ENCODE peak calls at places on chromosomes 1 and 21, in six cellular contexts. O is GM13976; I is thoracic aorta; R is CD4-positive, alpha-beta T cell; C is cardiac fibroblast; F is GM13977. V is an unnamed sample.

GRCh38 chr1:64161347-64162080 is 41.9 kb upstream of the UBE2U start:
- DNase-seq in C (peak; percentile 82), I (no peak), F (no peak), R (no peak), O (no peak), V (no peak)

GRCh38 chr1:7549693-7550161 is 221.4 kb upstream of the VAMP3 start:
- DNase-seq in C (peak; percentile 13), R (no peak), O (no peak), F (no peak), I (no peak), V (no peak)

GRCh38 chr1:87243573-87243972 is 85.1 kb upstream of the LMO4 start:
- DNase-seq in I (no peak), R (no peak), F (no peak), O (no peak), C (peak; percentile 29), V (no peak)

GRCh38 chr1:198601936-198602889 is 36.6 kb upstream of the PTPRC start:
- DNase-seq in F (no peak), C (no peak), O (no peak), I (no peak), R (no peak), V (no peak)

GRCh38 chr1:219463629-219464028 is 149.3 kb downstream of the ZC3H11B start:
- DNase-seq in I (no peak), O (no peak), C (peak; percentile 39), F (no peak), R (no peak), V (no peak)

GRCh38 chr1:145956776-145957442 is 908 bp downstream of the LIX1L start:
- DNase-seq in C (peak; percentile 85), O (no peak), I (no peak), R (no peak), F (no peak), V (no peak)

GRCh38 chr21:37367758-37368535 is 1.4 kb downstream of the DYRK1A start:
- DNase-seq in C (peak; percentile 59), I (no peak), O (peak; percentile 38), F (peak; percentile 48), R (peak; percentile 19), V (no peak)

GRCh38 chr1:4262665-4263064 is 362.6 kb upstream of the C1orf174 start:
- DNase-seq in R (no peak), F (no peak), C (no peak), O (no peak), I (no peak), V (no peak)

GRCh38 chr1:116712510-116712909 is 41.7 kb upstream of the CD2 start:
- DNase-seq in F (no peak), R (no peak), I (no peak), O (no peak), C (no peak), V (no peak)

DNA sequence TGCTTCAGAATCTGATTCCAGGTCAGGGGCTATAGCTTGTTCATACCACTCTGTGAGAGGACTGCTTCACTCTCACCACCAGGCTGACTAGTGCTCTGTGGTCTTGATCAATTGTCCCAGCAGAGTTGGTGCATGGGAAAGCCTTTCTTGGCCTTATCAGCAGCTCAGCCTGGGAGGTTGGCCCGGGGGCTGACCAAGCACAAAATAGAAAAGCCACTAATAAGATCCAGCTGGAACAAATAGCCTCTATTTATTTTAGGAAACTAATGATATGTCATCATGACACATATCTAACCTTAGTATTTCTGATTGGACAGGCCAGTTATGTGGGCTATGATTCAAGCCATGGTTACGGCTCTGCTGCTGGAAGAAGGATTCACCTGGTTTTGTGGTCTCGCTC is 134.2 kb downstream of the GDAP2 start:
- DNase-seq in R (no peak), C (peak; percentile 67), F (no peak), O (no peak), I (no peak), V (no peak)
- TF ChIP-seq CTCF in R (no peak), C (peak; percentile 16), F (no peak), O (no peak), I (no peak), V (no peak)

GRCh38 chr1:210251680-210252490 is 19.3 kb downstream of the SERTAD4 start:
- DNase-seq in O (peak; percentile 37), I (no peak), R (no peak), F (peak; percentile 36), C (no peak), V (no peak)

GRCh38 chr1:210250665-210250997 is 18.0 kb downstream of the SERTAD4 start:
- DNase-seq in R (no peak), O (peak; percentile 40), C (peak; percentile 15), F (no peak), I (no peak), V (no peak)

GRCh38 chr1:210248341-210248740 is 15.7 kb downstream of the SERTAD4 start:
- DNase-seq in C (peak; percentile 12), O (no peak), R (no peak), I (no peak), F (no peak), V (no peak)

GRCh38 chr1:210252621-210253041 is 20.0 kb downstream of the SERTAD4 start:
- DNase-seq in F (no peak), R (no peak), O (peak; percentile 45), C (peak; percentile 13), I (no peak), V (no peak)

GRCh38 chr1:210250998-210251679 is 18.5 kb downstream of the SERTAD4 start:
- DNase-seq in I (no peak), F (peak; percentile 65), R (no peak), C (peak; percentile 34), O (peak; percentile 45), V (no peak)
- TF ChIP-seq CTCF in I (no peak), F (no peak), R (no peak), C (no peak), O (no peak), V (no peak)

GRCh38 chr1:98761238-98761637 is 99.7 kb downstream of the SNX7 start:
- DNase-seq in F (no peak), O (no peak), R (no peak), C (peak; percentile 1), I (no peak), V (no peak)
- TF ChIP-seq CTCF in F (no peak), O (no peak), R (no peak), C (no peak), I (no peak), V (no peak)

GRCh38 chr1:152968248-152968647 is 2.2 kb upstream of the SPRR4 start:
- DNase-seq in F (peak; percentile 19), C (no peak), R (no peak), O (peak; percentile 27), I (no peak), V (no peak)

GRCh38 chr1:152965853-152966252 is 4.6 kb upstream of the SPRR4 start:
- DNase-seq in R (no peak), O (no peak), C (no peak), F (no peak), I (no peak), V (no peak)

GRCh38 chr1:152964536-152964935 is 5.9 kb upstream of the SPRR4 start:
- DNase-seq in F (no peak), R (no peak), O (no peak), C (no peak), I (no peak), V (no peak)

GRCh38 chr1:152969036-152969435 is 1.4 kb upstream of the SPRR4 start:
- DNase-seq in O (no peak), I (no peak), C (no peak), F (no peak), R (no peak), V (no peak)

GRCh38 chr1:152967201-152967600 is 3.2 kb upstream of the SPRR4 start:
- DNase-seq in R (no peak), I (no peak), C (no peak), O (no peak), F (no peak), V (no peak)
- TF ChIP-seq CTCF in R (no peak), I (no peak), C (no peak), O (no peak), F (no peak), V (no peak)